ENCODE peak calls at places on chromosome 17, in nine cellular contexts. C is caudate nucleus, E is activated T-cell treated with anti-CD3 and anti-CD28 coated beads for 1 hour, U is ureter, J is T follicular helper cell, I is T-helper 1 cell, S is EL, Y is left lung, F is A549. M is an unnamed sample.
A peak's percentile ranks its signal among the peaks of the same experiment; 100 is the strongest.

GRCh38 chr17:47918991-47919390 is 22.4 kb upstream of the PNPO start:
- DNase-seq in C (no peak), E (no peak), U (no peak), J (no peak), I (no peak), S (no peak), Y (no peak), F (no peak), M (no peak)

GRCh38 chr17:40025991-40026815 is 11.0 kb downstream of the CSF3 start:
- DNase-seq in C (no peak), E (peak; percentile 17), U (no peak), J (peak; percentile 22), I (peak; percentile 18), S (no peak), Y (no peak), F (no peak), M (peak; percentile 44)

GRCh38 chr17:76565728-76566612 is 19.7 kb downstream of the ST6GALNAC2 start:
- DNase-seq in C (no peak), E (no peak), U (no peak), J (no peak), I (no peak), S (no peak), Y (no peak), F (no peak), M (no peak)

GRCh38 chr17:78890111-78890897 is 12.7 kb downstream of the CEP295NL start:
- DNase-seq in C (no peak), E (peak; percentile 22), U (peak; percentile 72), J (peak; percentile 41), I (peak; percentile 12), S (no peak), Y (peak; percentile 89), F (no peak), M (no peak)

GRCh38 chr17:14299261-14300093 is 1.4 kb upstream of the HS3ST3B1 start:
- DNase-seq in C (no peak), E (peak; percentile 33), U (no peak), J (no peak), I (peak; percentile 31), S (peak; percentile 68), Y (no peak), F (peak; percentile 23), M (no peak)

GRCh38 chr17:67818110-67819002 is 6.9 kb upstream of the BPTF start:
- DNase-seq in C (no peak), E (no peak), U (peak; percentile 17), J (no peak), I (no peak), S (no peak), Y (no peak), F (no peak), M (peak; percentile 22)

GRCh38 chr17:47401100-47401499 is 77.3 kb downstream of the EFCAB13 start:
- DNase-seq in C (no peak), E (no peak), U (no peak), J (no peak), I (no peak), S (no peak), Y (no peak), F (no peak), M (no peak)

GRCh38 chr17:21166599-21167265 is 40.0 kb downstream of the DHRS7B start:
- DNase-seq in C (no peak), E (no peak), U (no peak), J (no peak), I (no peak), S (no peak), Y (no peak), F (no peak), M (no peak)

GRCh38 chr17:68015081-68015723 is 18.9 kb upstream of the C17orf58 start:
- DNase-seq in C (no peak), E (no peak), U (no peak), J (no peak), I (no peak), S (no peak), Y (no peak), F (no peak), M (no peak)

GRCh38 chr17:37493249-37494027 is 3.7 kb downstream of the DUSP14 start:
- DNase-seq in C (no peak), E (no peak), U (no peak), J (no peak), I (no peak), S (peak; percentile 95), Y (no peak), F (no peak), M (peak; percentile 51)

GRCh38 chr17:4796550-4796915 is 569 bp downstream of the PSMB6 start:
- DNase-seq in C (no peak), E (no peak), U (no peak), J (no peak), I (no peak), S (peak; percentile 56), Y (no peak), F (peak; percentile 92), M (peak; percentile 30)

GRCh38 chr17:74512624-74513084 is 18.6 kb downstream of the CD300LB start:
- DNase-seq in C (no peak), E (no peak), U (peak; percentile 41), J (no peak), I (no peak), S (peak; percentile 30), Y (no peak), F (no peak), M (peak; percentile 6)

GRCh38 chr17:47622179-47622549 is 27.6 kb upstream of the KPNB1 start:
- DNase-seq in C (no peak), E (no peak), U (no peak), J (no peak), I (no peak), S (peak; percentile 18), Y (no peak), F (no peak), M (no peak)

GRCh38 chr17:82416771-82417170 is 1.4 kb upstream of the HEXD start:
- DNase-seq in C (no peak), E (no peak), U (no peak), J (no peak), I (no peak), S (no peak), Y (no peak), F (no peak), M (no peak)

GRCh38 chr17:12640364-12640763 is 25.3 kb upstream of the MYOCD start:
- DNase-seq in C (no peak), E (no peak), U (no peak), J (no peak), I (no peak), S (no peak), Y (no peak), F (no peak), M (no peak)

GRCh38 chr17:2059125-2059836 is 4.4 kb downstream of the HIC1 start:
- DNase-seq in C (no peak), E (no peak), U (no peak), J (no peak), I (no peak), S (no peak), Y (no peak), F (no peak), M (no peak)

GRCh38 chr17:77842148-77842905 is 116.2 kb upstream of the TNRC6C start:
- DNase-seq in C (no peak), E (no peak), U (no peak), J (no peak), I (no peak), S (peak; percentile 65), Y (peak; percentile 31), F (no peak), M (peak; percentile 47)

GRCh38 chr17:58679263-58680037 is 12.4 kb downstream of the TEX14 start:
- DNase-seq in C (no peak), E (no peak), U (no peak), J (no peak), I (no peak), S (peak; percentile 47), Y (no peak), F (peak; percentile 71), M (peak; percentile 77)

GRCh38 chr17:77061711-77062110 is 79.1 kb upstream of the SEC14L1 start:
- DNase-seq in C (no peak), E (no peak), U (no peak), J (no peak), I (no peak), S (no peak), Y (no peak), F (no peak), M (no peak)

GRCh38 chr17:3636154-3636907 is at the start of the genes CTNS and SHPK:
- DNase-seq in C (peak; percentile 96), E (peak; percentile 89), U (peak; percentile 97), J (peak; percentile 92), I (peak; percentile 93), S (peak; percentile 98), Y (peak; percentile 98), F (peak; percentile 99), M (peak; percentile 96)

GRCh38 chr17:34306466-34306865 is 12.8 kb upstream of the CCL8 start:
- DNase-seq in C (no peak), E (no peak), U (no peak), J (no peak), I (no peak), S (peak; percentile 85), Y (no peak), F (peak; percentile 22), M (peak; percentile 46)

GRCh38 chr17:1713878-1714487 is 3.8 kb upstream of the TLCD2 start:
- DNase-seq in C (no peak), E (no peak), U (no peak), J (no peak), I (no peak), S (peak; percentile 64), Y (no peak), F (peak; percentile 77), M (peak; percentile 67)

GRCh38 chr17:51118330-51119195 is 2.1 kb downstream of the SPAG9 start:
- DNase-seq in C (no peak), E (no peak), U (peak; percentile 47), J (no peak), I (no peak), S (no peak), Y (peak; percentile 43), F (no peak), M (no peak)

GRCh38 chr17:73713136-73713535 is 68.9 kb upstream of the SDK2 start:
- DNase-seq in C (no peak), E (no peak), U (no peak), J (no peak), I (no peak), S (no peak), Y (no peak), F (no peak), M (no peak)

GRCh38 chr17:263773-264172 is 82.3 kb upstream of the DOC2B start:
- DNase-seq in C (no peak), E (no peak), U (peak; percentile 39), J (no peak), I (no peak), S (no peak), Y (no peak), F (no peak), M (no peak)

GRCh38 chr17:83109793-83110645 is 30.6 kb downstream of the METRNL start:
- DNase-seq in C (no peak), E (no peak), U (peak; percentile 94), J (no peak), I (no peak), S (peak; percentile 99), Y (peak; percentile 88), F (peak; percentile 94), M (peak; percentile 89)

GRCh38 chr17:72282439-72283029 is 161.7 kb downstream of the SOX9 start:
- DNase-seq in C (no peak), E (no peak), U (no peak), J (no peak), I (no peak), S (no peak), Y (no peak), F (no peak), M (no peak)

GRCh38 chr17:1516403-1517161 is at the start of gene INPP5K:
- DNase-seq in C (peak; percentile 98), E (peak; percentile 96), U (peak; percentile 98), J (peak; percentile 97), I (peak; percentile 99), S (peak; percentile 98), Y (peak; percentile 99), F (peak; percentile 99), M (peak; percentile 95)

GRCh38 chr17:50052822-50053653 is 2.9 kb upstream of the ITGA3 start:
- DNase-seq in C (no peak), E (no peak), U (no peak), J (no peak), I (no peak), S (peak; percentile 53), Y (no peak), F (no peak), M (no peak)

GRCh38 chr17:81664051-81664470 is 2.3 kb downstream of the OXLD1 start:
- DNase-seq in C (no peak), E (no peak), U (no peak), J (no peak), I (no peak), S (no peak), Y (no peak), F (no peak), M (no peak)

GRCh38 chr17:66426397-66427033 is 124.1 kb downstream of the PRKCA start:
- DNase-seq in C (no peak), E (peak; percentile 16), U (no peak), J (peak; percentile 7), I (peak; percentile 25), S (peak; percentile 41), Y (no peak), F (no peak), M (peak; percentile 38)